ENCODE peak calls at places on chromosomes 16 and 17, in ten cellular contexts. H, U, Z, K, I, X, N, R, J and G are unnamed samples.

GRCh38 chr16:85983606-85984005 is 84.6 kb downstream of the IRF8 start:
- DNase-seq in H (no peak), U (no peak), Z (no peak), K (peak; percentile 43), I (no peak), X (no peak), N (no peak), R (no peak), J (no peak), G (no peak)

GRCh38 chr16:15672514-15673167 is 22.6 kb downstream of the NDE1 start:
- DNase-seq in H (peak; percentile 32), U (peak; percentile 91), Z (peak; percentile 76), K (peak; percentile 93), I (peak; percentile 63), X (peak; percentile 99), N (peak; percentile 86), R (peak; percentile 97), J (peak; percentile 90), G (peak; percentile 87)

GRCh38 chr17:78142113-78142861 is 3.9 kb upstream of the C17orf99 start:
- DNase-seq in H (no peak), U (no peak), Z (no peak), K (no peak), I (no peak), X (peak; percentile 94), N (no peak), R (peak; percentile 88), J (no peak), G (peak; percentile 69)

GRCh38 chr16:8795096-8795495 is 2.3 kb downstream of the TMEM186 start:
- DNase-seq in H (no peak), U (no peak), Z (no peak), K (no peak), I (no peak), X (no peak), N (no peak), R (no peak), J (no peak), G (no peak)

GRCh38 chr17:45267436-45268055 is 5.7 kb upstream of the SPATA32 start:
- DNase-seq in H (no peak), U (no peak), Z (no peak), K (no peak), I (no peak), X (no peak), N (no peak), R (no peak), J (no peak), G (no peak)

GRCh38 chr16:8632675-8633182 is 11.2 kb downstream of the METTL22 start:
- DNase-seq in H (no peak), U (no peak), Z (no peak), K (peak; percentile 63), I (no peak), X (no peak), N (no peak), R (no peak), J (no peak), G (peak; percentile 38)

GRCh38 chr16:592518-593306 is 2.8 kb downstream of the RAB40C start:
- DNase-seq in H (no peak), U (peak; percentile 75), Z (peak; percentile 27), K (peak; percentile 30), I (no peak), X (no peak), N (no peak), R (peak; percentile 87), J (no peak), G (peak; percentile 88)

GRCh38 chr17:77824780-77825280 is 133.7 kb upstream of the TNRC6C start:
- DNase-seq in H (no peak), U (no peak), Z (no peak), K (no peak), I (no peak), X (no peak), N (no peak), R (no peak), J (no peak), G (no peak)

GRCh38 chr17:1559743-1560581 is 2.6 kb downstream of the PITPNA start:
- DNase-seq in H (no peak), U (no peak), Z (no peak), K (no peak), I (no peak), X (no peak), N (no peak), R (no peak), J (no peak), G (no peak)

GRCh38 chr17:57679906-57680695 is 65.0 kb downstream of the CCDC182 start:
- DNase-seq in H (no peak), U (no peak), Z (no peak), K (no peak), I (no peak), X (no peak), N (no peak), R (no peak), J (no peak), G (no peak)

GRCh38 chr17:81002409-81003361 is 11.0 kb downstream of the CHMP6 start:
- DNase-seq in H (no peak), U (no peak), Z (peak; percentile 30), K (peak; percentile 72), I (no peak), X (peak; percentile 66), N (no peak), R (peak; percentile 79), J (no peak), G (no peak)

GRCh38 chr17:34306466-34306865 is 12.8 kb upstream of the CCL8 start:
- DNase-seq in H (no peak), U (no peak), Z (no peak), K (no peak), I (no peak), X (peak; percentile 44), N (peak; percentile 25), R (peak; percentile 29), J (no peak), G (peak; percentile 40)